ENCODE peak calls at places on chromosome 14, in six cellular contexts. S is testis; H is Peyer's patch; P is left ventricle myocardium inferior; A is CD8-positive, alpha-beta T cell; U is pancreas. T is an unnamed sample.

GRCh38 chr14:40463886-40464285 is 1031.7 kb upstream of the FBXO33 start:
- DNase-seq in S (no peak), H (no peak), P (no peak), A (no peak), U (no peak), T (no peak)

GRCh38 chr14:88234442-88234841 is 88.6 kb downstream of the KCNK10 start:
- DNase-seq in S (no peak), H (no peak), P (no peak), A (no peak), U (no peak), T (no peak)

GRCh38 chr14:44352212-44352611 is 154.9 kb downstream of the FSCB start:
- DNase-seq in S (no peak), H (no peak), P (no peak), A (no peak), U (no peak), T (no peak)

GRCh38 chr14:22822017-22822618 is 6.9 kb upstream of the SLC7A7 start:
- DNase-seq in S (no peak), H (no peak), P (no peak), A (no peak), U (no peak), T (no peak)

GRCh38 chr14:92460916-92461579 is 52.5 kb upstream of the RIN3 start:
- DNase-seq in S (peak; percentile 17), H (no peak), P (peak; percentile 51), A (no peak), U (no peak), T (no peak)

GRCh38 chr14:102430212-102430908 is 67.6 kb downstream of the TECPR2 start:
- DNase-seq in S (no peak), H (no peak), P (no peak), A (no peak), U (no peak), T (no peak)

GRCh38 chr14:53539489-53540126 is 386.5 kb upstream of the DDHD1 start:
- DNase-seq in S (peak; percentile 84), H (peak; percentile 61), P (peak; percentile 67), A (no peak), U (peak; percentile 51), T (peak; percentile 78)

GRCh38 chr14:69079188-69079742 is 73.7 kb downstream of the DCAF5 start:
- DNase-seq in S (no peak), H (no peak), P (no peak), A (no peak), U (no peak), T (no peak)

GRCh38 chr14:71214241-71214640 is 307.0 kb downstream of the PCNX1 start:
- DNase-seq in S (no peak), H (no peak), P (no peak), A (no peak), U (no peak), T (no peak)

GRCh38 chr14:54627718-54628345 is 60.9 kb downstream of the SAMD4A start:
- DNase-seq in S (peak; percentile 35), H (peak; percentile 35), P (peak; percentile 44), A (no peak), U (no peak), T (no peak)

GRCh38 chr14:76236172-76237130 is 84.7 kb downstream of the GPATCH2L start:
- DNase-seq in S (no peak), H (no peak), P (no peak), A (no peak), U (no peak), T (no peak)

GRCh38 chr14:86712176-86712575 is 1182.2 kb downstream of the FLRT2 start:
- DNase-seq in S (no peak), H (no peak), P (no peak), A (no peak), U (no peak), T (no peak)

GRCh38 chr14:55416866-55417265 is 5.2 kb upstream of the ATG14 start:
- DNase-seq in S (peak; percentile 37), H (no peak), P (no peak), A (peak; percentile 36), U (no peak), T (peak; percentile 56)

GRCh38 chr14:104715416-104715815 is 8.6 kb upstream of the ADSS1 start:
- DNase-seq in S (no peak), H (no peak), P (no peak), A (no peak), U (no peak), T (no peak)

GRCh38 chr14:104714681-104715080 is 9.3 kb upstream of the ADSS1 start:
- DNase-seq in S (no peak), H (no peak), P (no peak), A (no peak), U (no peak), T (no peak)

GRCh38 chr14:104715871-104716270 is 8.2 kb upstream of the ADSS1 start:
- DNase-seq in S (no peak), H (no peak), P (no peak), A (no peak), U (no peak), T (no peak)

GRCh38 chr14:104712881-104713734 is 10.9 kb upstream of the ADSS1 start:
- DNase-seq in S (no peak), H (no peak), P (no peak), A (no peak), U (no peak), T (no peak)

DNA sequence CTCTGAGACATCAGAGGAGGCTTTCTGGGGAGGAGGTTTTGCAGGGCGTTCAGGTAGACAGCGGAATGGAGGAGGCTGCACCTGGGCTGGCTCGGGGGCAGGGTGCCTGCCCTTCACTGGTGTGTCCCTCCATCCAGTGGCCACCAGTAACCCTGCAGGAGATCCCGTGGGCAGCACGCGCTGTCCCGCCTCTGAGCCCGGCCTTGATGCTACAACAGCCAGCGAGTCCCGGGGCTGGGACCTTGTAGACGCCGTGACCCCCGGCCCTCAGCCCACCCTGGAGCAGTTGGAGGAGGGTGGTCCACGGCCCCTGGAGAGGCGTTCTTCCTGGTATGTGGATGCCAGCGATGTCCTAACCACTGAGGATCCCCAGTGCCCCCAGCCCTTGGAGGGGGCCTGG is 10.0 kb upstream of the ADSS1 start:
- DNase-seq in S (no peak), H (no peak), P (no peak), A (no peak), U (no peak), T (no peak)
- H3K4me1 ChIP-seq in S (no peaks in the 10 kb centered on the region), H (no peaks in the 10 kb centered on the region), P (peaks cover 36% of the 10 kb centered on the region), A (no peaks in the 10 kb centered on the region), U (no peaks in the 10 kb centered on the region), T (no peaks in the 10 kb centered on the region)

DNA sequence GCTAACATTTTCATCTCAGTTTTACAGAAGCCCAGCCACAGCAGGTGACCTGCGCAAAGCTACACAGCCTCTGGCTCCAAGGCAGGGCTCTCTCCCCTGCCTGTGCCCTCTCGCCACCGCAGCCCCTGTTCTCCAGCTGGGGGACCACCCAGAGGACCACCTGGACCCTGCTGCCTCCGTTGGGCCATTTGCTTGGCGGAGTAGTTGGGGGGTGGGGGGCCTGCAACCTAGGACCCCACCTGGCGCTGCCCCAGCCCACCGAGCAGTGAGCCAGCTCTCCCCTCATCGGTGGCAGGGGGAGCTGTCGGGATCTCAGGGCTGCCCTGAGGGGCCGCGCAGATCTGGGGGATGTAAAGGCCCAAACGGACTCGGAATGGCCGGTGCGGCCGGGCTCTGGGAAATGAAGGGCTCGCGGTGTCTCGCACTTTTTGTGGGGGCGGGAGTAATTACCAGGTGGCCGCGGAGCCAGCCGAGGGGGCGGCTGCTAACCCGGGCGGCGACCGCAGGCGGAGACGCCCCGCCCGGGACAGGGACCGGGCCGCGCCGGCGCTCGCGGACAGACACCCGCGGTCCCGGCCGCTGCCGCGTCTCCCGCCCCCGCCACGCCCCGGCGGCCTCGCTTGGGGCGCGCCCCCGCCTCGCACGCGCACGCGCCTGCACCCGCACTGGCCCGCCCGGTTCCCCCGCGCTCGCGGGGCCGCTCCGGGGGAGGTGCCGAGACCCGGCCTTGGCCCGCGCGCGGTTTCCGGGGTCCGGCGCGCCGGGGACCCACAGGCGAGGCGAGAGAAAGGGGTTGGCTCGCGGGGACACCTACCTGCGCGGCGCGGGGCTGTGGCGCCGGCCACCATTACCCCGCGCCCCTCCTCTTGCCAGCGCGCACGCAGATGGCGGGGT is 8.6 kb upstream of the GPR68 start:
- DNase-seq in S (peak; percentile 51), H (no peak), P (peak; percentile 56), A (no peak), U (no peak), T (peak; percentile 63)
- H3K4me1 ChIP-seq in S (peaks cover 13% of the 10 kb centered on the region), H (peaks cover 52% of the 10 kb centered on the region), P (peaks cover 31% of the 10 kb centered on the region), A (peaks cover 52% of the 10 kb centered on the region), U (no peaks in the 10 kb centered on the region), T (peaks cover 12% of the 10 kb centered on the region)

GRCh38 chr14:59254146-59254910 is 65.9 kb downstream of the DAAM1 start:
- DNase-seq in S (peak; percentile 97), H (peak; percentile 25), P (peak; percentile 74), A (no peak), U (peak; percentile 75), T (peak; percentile 62)
- H3K4me1 ChIP-seq in S (peaks cover 50% of the 10 kb centered on the region), H (peaks cover 16% of the 10 kb centered on the region), P (peaks cover 88% of the 10 kb centered on the region), A (no peaks in the 10 kb centered on the region), U (no peaks in the 10 kb centered on the region), T (peaks cover 22% of the 10 kb centered on the region)

DNA sequence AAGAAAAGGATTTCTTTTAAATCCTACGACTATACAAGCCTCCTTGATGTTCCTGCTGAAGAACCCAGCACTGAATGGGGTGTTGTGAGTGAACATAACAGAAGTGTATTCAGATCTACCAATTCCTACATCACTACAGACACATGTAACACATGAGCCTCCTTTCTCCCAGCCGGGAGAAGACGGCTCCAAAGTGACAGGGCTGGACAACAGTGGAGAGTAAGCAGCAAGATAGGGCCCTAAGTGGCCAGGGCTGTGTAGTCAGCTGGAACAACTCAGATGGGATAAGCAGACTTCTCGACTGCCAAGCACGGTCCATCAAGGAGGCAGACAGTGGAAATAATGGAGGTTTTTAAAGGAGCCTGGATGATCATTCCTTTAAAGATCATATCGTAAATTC is 73.5 kb downstream of the TTC7B start:
- DNase-seq in S (peak; percentile 30), H (no peak), P (peak; percentile 28), A (no peak), U (no peak), T (no peak)
- H3K4me1 ChIP-seq in S (peaks cover 21% of the 10 kb centered on the region), H (no peaks in the 10 kb centered on the region), P (peaks cover 33% of the 10 kb centered on the region), A (no peaks in the 10 kb centered on the region), U (no peaks in the 10 kb centered on the region), T (peaks cover 8% of the 10 kb centered on the region)

DNA sequence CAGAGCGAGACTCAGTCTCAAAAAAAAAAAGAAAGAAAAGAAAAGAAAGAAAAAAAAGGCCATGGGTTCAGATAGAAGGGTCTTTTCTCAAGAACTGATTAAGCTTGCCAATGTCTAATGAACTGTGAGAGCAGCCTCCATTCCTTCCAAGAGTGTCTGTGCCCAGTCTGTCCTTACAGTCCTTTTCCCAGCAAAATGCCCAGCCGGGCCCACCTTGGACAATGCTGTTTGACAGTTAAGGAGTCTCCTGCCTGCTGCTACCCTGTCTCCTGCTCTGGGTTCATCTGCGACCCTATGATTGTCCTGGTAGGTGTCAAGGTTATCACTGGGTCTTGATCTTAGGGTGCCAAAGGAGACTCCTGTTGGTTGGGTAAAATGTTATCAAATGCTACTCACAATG is 21.4 kb downstream of the SYNE3 start:
- DNase-seq in S (no peak), H (no peak), P (no peak), A (no peak), U (no peak), T (no peak)
- H3K4me1 ChIP-seq in S (peaks cover 50% of the 10 kb centered on the region), H (peaks cover 54% of the 10 kb centered on the region), P (peaks cover 71% of the 10 kb centered on the region), A (peaks cover 28% of the 10 kb centered on the region), U (no peaks in the 10 kb centered on the region), T (peaks cover 48% of the 10 kb centered on the region)

T was measured in transverse colon.